ENCODE peak calls at places on chromosomes 3 and 15, in six cellular contexts. D is caudate nucleus; A is AG09309; B is stimulated activated CD8-positive, alpha-beta memory T cell treated with anti-CD3 and anti-CD28 coated beads, Interleukin-4, amount 100 ng/mL, for 24 hours; W is sigmoid colon; S is M059J. L is an unnamed sample.

GRCh38 chr3:67291287-67292252 is 293.5 kb downstream of the KBTBD8 start:
- DNase-seq in D (no peak), S (no peak), W (no peak), A (no peak), B (no peak), L (no peak)

GRCh38 chr3:67819447-67819846 is 165.0 kb upstream of the SUCLG2 start:
- DNase-seq in A (no peak), S (no peak), W (no peak), D (no peak), B (no peak), L (no peak)

GRCh38 chr15:44427756-44428724 is 611 bp downstream of the CTDSPL2 start:
- DNase-seq in A (peak; percentile 8), W (no peak), B (no peak), D (no peak), S (peak; percentile 78), L (peak; percentile 57)

GRCh38 chr3:88058322-88058592 is 548 bp downstream of the CGGBP1 start:
- DNase-seq in S (no peak), D (no peak), B (no peak), A (no peak), W (no peak), L (no peak)

GRCh38 chr15:80351211-80351610 is 53.0 kb upstream of the ARNT2 start:
- DNase-seq in W (no peak), A (no peak), S (no peak), D (no peak), B (no peak), L (no peak)

GRCh38 chr3:195893516-195893915 is 14.8 kb downstream of the TNK2 start:
- DNase-seq in D (peak; percentile 76), A (no peak), W (no peak), B (no peak), S (no peak), L (no peak)

GRCh38 chr3:195711813-195712534 is 8.8 kb upstream of the MUC20 start:
- DNase-seq in S (no peak), W (no peak), B (no peak), A (no peak), D (no peak), L (no peak)

GRCh38 chr15:90407871-90408317 is 19.9 kb downstream of the IQGAP1 start:
- DNase-seq in A (peak; percentile 34), B (no peak), D (no peak), S (no peak), W (no peak), L (no peak)

GRCh38 chr3:146503459-146504202 is 34.3 kb upstream of the PLSCR2 start:
- DNase-seq in A (peak; percentile 63), D (no peak), W (no peak), S (peak; percentile 93), B (no peak), L (no peak)

GRCh38 chr3:157174265-157174615 is 14.3 kb upstream of the CCNL1 start:
- DNase-seq in D (no peak), S (peak; percentile 48), W (peak; percentile 71), A (no peak), B (no peak), L (peak; percentile 73)

GRCh38 chr3:33575313-33575712 is 135.1 kb upstream of the UBP1 start:
- DNase-seq in W (no peak), D (no peak), B (no peak), S (no peak), A (no peak), L (no peak)